ENCODE peak calls at places on chromosomes 12 and 14, in eight cellular contexts. Z is A549, Y is cardiac muscle cell, O is AG04450, H is stomach, Q is lower lobe of right lung, D is AG09309, A is esophagus muscularis mucosa. C is an unnamed sample.

GRCh38 chr12:40058721-40059190 is 47.1 kb downstream of the SLC2A13 start:
- DNase-seq in A (no peak), Z (no peak), D (no peak), H (no peak), O (no peak), Y (peak; percentile 14), Q (no peak), C (no peak)

GRCh38 chr14:46198676-46199075 is 452.9 kb downstream of the RPL10L start:
- DNase-seq in D (no peak), Z (no peak), Y (no peak), O (no peak), H (no peak), A (no peak), Q (no peak), C (no peak)

GRCh38 chr12:21850419-21850818 is 75.9 kb upstream of the KCNJ8 start:
- DNase-seq in O (no peak), A (no peak), Y (no peak), Q (no peak), Z (no peak), D (no peak), H (no peak), C (no peak)

GRCh38 chr12:106632797-106633450 is 50.1 kb downstream of the RFX4 start:
- DNase-seq in Y (no peak), Z (peak; percentile 58), A (no peak), O (no peak), H (no peak), Q (no peak), D (no peak), C (no peak)

GRCh38 chr12:98901189-98901588 is 256.1 kb downstream of the APAF1 start:
- DNase-seq in O (no peak), Q (no peak), D (no peak), A (no peak), H (no peak), Y (no peak), Z (no peak), C (no peak)

GRCh38 chr12:31346211-31346610 is 20.3 kb upstream of the SINHCAF start:
- DNase-seq in D (no peak), O (no peak), Q (no peak), H (no peak), A (no peak), Y (no peak), Z (no peak), C (no peak)

GRCh38 chr12:18967814-18968213 is 161.7 kb upstream of the PLEKHA5 start:
- DNase-seq in D (no peak), A (no peak), O (no peak), H (peak; percentile 28), Z (no peak), Y (peak; percentile 5), Q (no peak), C (no peak)

GRCh38 chr12:24066097-24066496 is 116.6 kb upstream of the SOX5 start:
- DNase-seq in Q (no peak), A (no peak), D (no peak), H (no peak), Y (no peak), Z (no peak), O (no peak), C (no peak)

GRCh38 chr14:21071225-21072041 is 1.3 kb downstream of the ARHGEF40 start:
- DNase-seq in Y (peak; percentile 94), A (no peak), H (peak; percentile 73), D (peak; percentile 78), Q (peak; percentile 85), Z (peak; percentile 58), O (peak; percentile 88), C (peak; percentile 76)

GRCh38 chr12:72774023-72774422 is 501.9 kb downstream of the TRHDE start:
- DNase-seq in O (no peak), Z (no peak), Q (no peak), H (no peak), Y (no peak), A (no peak), D (no peak), C (no peak)

GRCh38 chr12:108890208-108890607 is 10.3 kb downstream of the DAO start:
- DNase-seq in Q (no peak), Y (peak; percentile 24), Z (no peak), H (no peak), A (no peak), O (no peak), D (no peak), C (no peak)

GRCh38 chr12:120064054-120064940 is 52.3 kb downstream of the RAB35 start:
- DNase-seq in O (no peak), D (no peak), Y (peak; percentile 13), A (no peak), Z (no peak), Q (no peak), H (no peak), C (no peak)

GRCh38 chr12:76916170-76916540 is 37.3 kb upstream of the CSRP2 start:
- DNase-seq in Z (no peak), D (no peak), H (no peak), O (no peak), A (no peak), Q (no peak), Y (peak; percentile 63), C (no peak)

GRCh38 chr12:130433411-130433810 is 95.7 kb downstream of the PIWIL1 start:
- DNase-seq in O (no peak), H (no peak), D (no peak), Y (no peak), Q (no peak), Z (no peak), A (no peak), C (no peak)

GRCh38 chr12:38904932-38905479 is 385 bp downstream of the CPNE8 start:
- DNase-seq in D (no peak), Q (peak; percentile 92), O (no peak), H (peak; percentile 64), Z (peak; percentile 94), Y (peak; percentile 87), A (peak; percentile 95), C (no peak)

GRCh38 chr14:64112859-64113258 is 181.3 kb downstream of the ESR2 start:
- DNase-seq in Y (no peak), D (no peak), A (no peak), Q (no peak), H (peak; percentile 58), Z (no peak), O (no peak), C (no peak)

GRCh38 chr12:59403259-59403932 is 192.4 kb upstream of the SLC16A7 start:
- DNase-seq in D (peak; percentile 59), Z (peak; percentile 59), A (no peak), H (peak; percentile 40), Q (no peak), O (peak; percentile 52), Y (peak; percentile 82), C (peak; percentile 63)

GRCh38 chr12:127174881-127175280 is 1092.1 kb upstream of the TMEM132C start:
- DNase-seq in Y (no peak), H (no peak), Z (no peak), A (no peak), Q (no peak), O (no peak), D (peak; percentile 59), C (no peak)

GRCh38 chr12:3130053-3130805 is 53.0 kb downstream of the TSPAN9 start:
- DNase-seq in H (no peak), A (no peak), O (no peak), Q (no peak), Y (no peak), Z (no peak), D (no peak), C (no peak)

GRCh38 chr12:88642675-88643431 is 62.6 kb upstream of the KITLG start:
- DNase-seq in H (no peak), Q (no peak), A (no peak), Z (no peak), D (no peak), Y (no peak), O (no peak), C (no peak)

GRCh38 chr12:89845356-89845755 is 136.7 kb upstream of the ATP2B1 start:
- DNase-seq in D (no peak), O (no peak), Z (no peak), Y (no peak), Q (no peak), H (no peak), A (no peak), C (no peak)

DNA sequence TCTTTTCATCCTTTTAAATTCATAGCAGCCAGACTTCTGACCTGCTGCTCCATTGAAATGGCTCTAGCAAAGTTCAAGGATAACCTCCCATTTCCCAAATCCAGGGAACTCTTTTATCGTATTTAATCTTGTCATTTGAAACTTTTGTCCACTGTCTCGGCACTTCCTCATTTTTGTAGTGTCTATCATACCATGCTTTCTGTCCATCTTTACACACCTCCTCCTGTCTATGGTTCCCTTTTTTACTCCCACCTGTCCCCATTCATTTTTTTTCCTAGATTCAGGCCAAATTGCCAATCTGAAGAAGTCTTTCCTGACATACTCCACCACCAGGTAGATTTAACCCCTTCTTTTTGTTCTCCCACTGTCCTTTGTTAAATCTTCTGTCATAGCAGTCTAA is 31.0 kb downstream of the NFYB start:
- DNase-seq in O (no peak), H (no peak), Z (no peak), Y (no peak), A (no peak), Q (no peak), D (no peak), C (no peak)
- H3K4me3 ChIP-seq in O (no peak overlapping the region), H (no peak overlapping the region), Z (no peak overlapping the region), Y (no peak overlapping the region), A (no peak overlapping the region), Q (no peak overlapping the region), D (no peak overlapping the region), C (no peak overlapping the region)

GRCh38 chr12:26298785-26299621 is 103.6 kb downstream of the SSPN start:
- DNase-seq in O (no peak), A (no peak), D (no peak), H (no peak), Z (peak; percentile 52), Y (peak; percentile 72), Q (no peak), C (no peak)
- TF ChIP-seq CTCF in O (peak; percentile 58), A (no peak), D (peak; percentile 30), H (peak; percentile 25), Z (no peak), Y (peak; percentile 31), Q (peak; percentile 26), C (no peak)

GRCh38 chr12:125331342-125332052 is 266.3 kb downstream of the AACS start:
- DNase-seq in A (no peak), Y (peak; percentile 1), H (no peak), O (no peak), Q (no peak), Z (no peak), D (no peak), C (no peak)
- H3K4me3 ChIP-seq in A (peak overlapping the region; percentile 42), Y (peak overlapping the region; percentile 45), H (peak overlapping the region; percentile 42), O (peak overlapping the region; percentile 36), Q (peak overlapping the region; percentile 39), Z (peak overlapping the region; percentile 39), D (peak overlapping the region; percentile 49), C (peak overlapping the region; percentile 13)

DNA sequence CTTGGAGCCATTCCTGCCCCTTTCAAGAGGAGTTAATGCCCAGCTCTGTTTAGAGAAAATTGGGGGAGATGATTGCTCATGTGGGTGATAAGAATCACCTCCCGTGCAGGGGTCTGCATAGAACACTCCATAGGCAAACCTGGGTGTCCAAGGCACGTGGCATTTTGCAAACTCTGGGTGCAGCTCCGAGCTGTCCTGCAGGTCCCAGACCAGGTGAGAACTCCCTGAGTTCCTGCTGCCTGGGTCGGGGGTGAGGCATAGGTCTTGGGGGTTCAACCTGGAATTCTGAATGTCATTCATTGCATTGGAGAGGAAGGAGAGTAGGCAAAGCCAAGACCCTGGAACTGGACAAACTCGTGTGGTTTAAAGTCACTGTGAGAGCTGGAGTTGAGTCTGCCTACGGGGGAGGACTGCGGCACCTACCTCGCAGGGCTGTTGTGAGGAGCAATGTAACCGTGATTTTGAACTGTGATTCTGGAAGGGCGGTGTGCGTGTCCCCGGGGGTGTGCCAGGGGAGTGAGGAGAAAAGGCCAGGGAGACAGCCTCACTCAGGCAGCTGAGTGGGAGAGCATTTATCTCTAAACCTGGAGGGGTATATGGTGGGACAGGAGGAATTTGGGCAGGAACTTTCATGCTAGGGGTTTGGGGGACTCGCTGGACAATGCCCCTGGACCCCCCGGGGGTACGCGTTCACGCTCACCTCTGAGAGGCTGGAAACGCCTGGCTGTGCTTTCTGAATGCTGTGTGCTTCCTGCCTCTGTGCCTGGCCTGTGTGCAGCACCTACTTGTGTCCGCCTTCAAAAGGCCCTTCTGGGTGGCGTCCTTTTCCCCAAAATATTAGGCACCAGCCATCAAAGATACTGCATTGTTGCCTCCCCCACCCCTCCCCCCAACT is 30.4 kb downstream of the MEG3 start:
- DNase-seq in H (no peak), Q (peak; percentile 23), A (no peak), Z (no peak), D (no peak), O (no peak), Y (no peak), C (no peak)
- TF ChIP-seq CTCF in H (no peak), Q (no peak), A (no peak), Z (no peak), D (no peak), O (no peak), Y (no peak), C (no peak)

C was measured in HFF-Myc.